ENCODE peak calls at places on chromosomes 6 and 20, in five cellular contexts. One of them, this sample, is unnamed.

GRCh38 chr6:81289229-81289628 is 463.3 kb downstream of the TENT5A start:
- DNase-seq in HepG2: no peak
- DNase-seq in K562: no peak
- DNase-seq in SK-N-SH: no peak
- DNase-seq in GM12878: no peak
- DNase-seq in this sample: no peak

GRCh38 chr20:35796556-35796955 is 24.7 kb downstream of the PHF20 start:
- DNase-seq in HepG2: no peak
- DNase-seq in K562: no peak
- DNase-seq in SK-N-SH: no peak
- DNase-seq in GM12878: no peak
- DNase-seq in this sample: no peak

GRCh38 chr6:123953920-123954319 is 150.3 kb downstream of the NKAIN2 start:
- DNase-seq in HepG2: no peak
- DNase-seq in K562: no peak
- DNase-seq in SK-N-SH: no peak
- DNase-seq in GM12878: no peak
- DNase-seq in this sample: no peak

GRCh38 chr6:11123978-11124377 is 12.5 kb upstream of the ERVFRD-1 start:
- DNase-seq in HepG2: no peak
- DNase-seq in K562: no peak
- DNase-seq in SK-N-SH: no peak
- DNase-seq in GM12878: no peak
- DNase-seq in this sample: no peak

GRCh38 chr6:44076016-44076365 is 51.3 kb downstream of the MRPL14 start:
- DNase-seq in HepG2: no peak
- DNase-seq in K562: no peak
- DNase-seq in SK-N-SH: no peak
- DNase-seq in GM12878: no peak
- DNase-seq in this sample: no peak

GRCh38 chr20:9287826-9288225 is 218.9 kb downstream of the PLCB4 start:
- DNase-seq in HepG2: no peak
- DNase-seq in K562: no peak
- DNase-seq in SK-N-SH: no peak
- DNase-seq in GM12878: no peak
- DNase-seq in this sample: no peak

GRCh38 chr6:28597924-28598323 is 72.2 kb downstream of the GPX5 start:
- DNase-seq in HepG2: peak
- DNase-seq in K562: no peak
- DNase-seq in SK-N-SH: peak
- DNase-seq in GM12878: no peak
- DNase-seq in this sample: no peak

GRCh38 chr6:161168281-161168891 is 105.5 kb downstream of the AGPAT4 start:
- DNase-seq in HepG2: no peak
- DNase-seq in K562: no peak
- DNase-seq in SK-N-SH: peak
- DNase-seq in GM12878: no peak
- DNase-seq in this sample: no peak

GRCh38 chr6:17291778-17292177 is 10.6 kb downstream of the RBM24 start:
- DNase-seq in HepG2: no peak
- DNase-seq in K562: no peak
- DNase-seq in SK-N-SH: peak
- DNase-seq in GM12878: no peak
- DNase-seq in this sample: no peak

GRCh38 chr20:9359561-9360308 is 154.7 kb upstream of the LAMP5 start:
- DNase-seq in HepG2: peak
- DNase-seq in K562: no peak
- DNase-seq in SK-N-SH: peak
- DNase-seq in GM12878: no peak
- DNase-seq in this sample: peak

GRCh38 chr20:46990017-46990810 is 95.6 kb downstream of the EYA2 start:
- DNase-seq in HepG2: no peak
- DNase-seq in K562: peak
- DNase-seq in SK-N-SH: no peak
- DNase-seq in GM12878: no peak
- DNase-seq in this sample: no peak

GRCh38 chr20:41349943-41350342 is 9.3 kb downstream of the LPIN3 start:
- DNase-seq in HepG2: no peak
- DNase-seq in K562: no peak
- DNase-seq in SK-N-SH: no peak
- DNase-seq in GM12878: no peak
- DNase-seq in this sample: no peak

GRCh38 chr6:44804016-44804415 is 416.5 kb downstream of the CDC5L start:
- DNase-seq in HepG2: no peak
- DNase-seq in K562: no peak
- DNase-seq in SK-N-SH: no peak
- DNase-seq in GM12878: no peak
- DNase-seq in this sample: no peak

GRCh38 chr6:15556711-15557110 is 106.1 kb downstream of the DTNBP1 start:
- DNase-seq in HepG2: no peak
- DNase-seq in K562: no peak
- DNase-seq in SK-N-SH: no peak
- DNase-seq in GM12878: no peak
- DNase-seq in this sample: no peak

GRCh38 chr6:40845588-40845987 is 193.4 kb downstream of the UNC5CL start:
- DNase-seq in HepG2: peak
- DNase-seq in K562: peak
- DNase-seq in SK-N-SH: no peak
- DNase-seq in GM12878: no peak
- DNase-seq in this sample: peak

GRCh38 chr6:116447496-116448011 is 13.6 kb upstream of the CALHM6 start:
- DNase-seq in HepG2: no peak
- DNase-seq in K562: no peak
- DNase-seq in SK-N-SH: no peak
- DNase-seq in GM12878: no peak
- DNase-seq in this sample: no peak

GRCh38 chr6:163790296-163790840 is 375.9 kb downstream of the QKI start:
- DNase-seq in HepG2: no peak
- DNase-seq in K562: no peak
- DNase-seq in SK-N-SH: no peak
- DNase-seq in GM12878: no peak
- DNase-seq in this sample: no peak

GRCh38 chr6:71333700-71334099 is 45.1 kb downstream of the OGFRL1 start:
- DNase-seq in HepG2: no peak
- DNase-seq in K562: no peak
- DNase-seq in SK-N-SH: no peak
- DNase-seq in GM12878: no peak
- DNase-seq in this sample: no peak

GRCh38 chr20:6152777-6153176 is 29.9 kb upstream of the FERMT1 start:
- DNase-seq in HepG2: no peak
- DNase-seq in K562: no peak
- DNase-seq in SK-N-SH: no peak
- DNase-seq in GM12878: no peak
- DNase-seq in this sample: no peak

GRCh38 chr6:19268117-19268516 is 569.1 kb upstream of the ID4 start:
- DNase-seq in HepG2: no peak
- DNase-seq in K562: no peak
- DNase-seq in SK-N-SH: no peak
- DNase-seq in GM12878: no peak
- DNase-seq in this sample: no peak

GRCh38 chr20:62636446-62636845 is 5.9 kb upstream of the SLCO4A1 start:
- DNase-seq in HepG2: no peak
- DNase-seq in K562: no peak
- DNase-seq in SK-N-SH: no peak
- DNase-seq in GM12878: no peak
- DNase-seq in this sample: no peak

GRCh38 chr6:154071711-154072110 is 32.7 kb downstream of the OPRM1 start:
- DNase-seq in HepG2: no peak
- DNase-seq in K562: no peak
- DNase-seq in SK-N-SH: no peak
- DNase-seq in GM12878: no peak
- DNase-seq in this sample: no peak

GRCh38 chr6:31652925-31653724 is 664 bp upstream of the BAG6 start:
- DNase-seq in HepG2: peak
- DNase-seq in K562: peak
- DNase-seq in SK-N-SH: peak
- DNase-seq in GM12878: no peak
- DNase-seq in this sample: peak

GRCh38 chr6:11525468-11526155 is 11.9 kb upstream of the TMEM170B start:
- DNase-seq in HepG2: no peak
- DNase-seq in K562: no peak
- DNase-seq in SK-N-SH: no peak
- DNase-seq in GM12878: no peak
- DNase-seq in this sample: no peak

GRCh38 chr20:3658019-3658707 is 5.0 kb downstream of the GFRA4 start:
- DNase-seq in HepG2: no peak
- DNase-seq in K562: no peak
- DNase-seq in SK-N-SH: no peak
- DNase-seq in GM12878: no peak
- DNase-seq in this sample: no peak

GRCh38 chr6:1672379-1672778 is 62.7 kb downstream of the FOXC1 start:
- DNase-seq in HepG2: no peak
- DNase-seq in K562: no peak
- DNase-seq in SK-N-SH: no peak
- DNase-seq in GM12878: no peak
- DNase-seq in this sample: no peak

GRCh38 chr6:44034931-44035345 is 92.3 kb downstream of the MRPL14 start:
- DNase-seq in HepG2: no peak
- DNase-seq in K562: no peak
- DNase-seq in SK-N-SH: no peak
- DNase-seq in GM12878: no peak
- DNase-seq in this sample: no peak

GRCh38 chr20:49951160-49951559 is 15.0 kb downstream of the RNF114 start:
- DNase-seq in HepG2: no peak
- DNase-seq in K562: no peak
- DNase-seq in SK-N-SH: no peak
- DNase-seq in GM12878: no peak
- DNase-seq in this sample: no peak

GRCh38 chr6:146664871-146665270 is 66.1 kb downstream of the ADGB start:
- DNase-seq in HepG2: no peak
- DNase-seq in K562: no peak
- DNase-seq in SK-N-SH: no peak
- DNase-seq in GM12878: no peak
- DNase-seq in this sample: no peak

GRCh38 chr6:106883808-106884262 is 90.7 kb downstream of the CD24 start:
- DNase-seq in HepG2: peak
- DNase-seq in K562: no peak
- DNase-seq in SK-N-SH: peak
- DNase-seq in GM12878: no peak
- DNase-seq in this sample: peak

GRCh38 chr6:106884576-106884975 is 90.0 kb downstream of the CD24 start:
- DNase-seq in HepG2: no peak
- DNase-seq in K562: no peak
- DNase-seq in SK-N-SH: no peak
- DNase-seq in GM12878: no peak
- DNase-seq in this sample: no peak

GRCh38 chr6:106885659-106886058 is 88.9 kb downstream of the CD24 start:
- DNase-seq in HepG2: no peak
- DNase-seq in K562: no peak
- DNase-seq in SK-N-SH: no peak
- DNase-seq in GM12878: no peak
- DNase-seq in this sample: no peak

GRCh38 chr6:106886922-106887797 is 87.4 kb downstream of the CD24 start:
- DNase-seq in HepG2: peak
- DNase-seq in K562: no peak
- DNase-seq in SK-N-SH: no peak
- DNase-seq in GM12878: no peak
- DNase-seq in this sample: no peak

DNA sequence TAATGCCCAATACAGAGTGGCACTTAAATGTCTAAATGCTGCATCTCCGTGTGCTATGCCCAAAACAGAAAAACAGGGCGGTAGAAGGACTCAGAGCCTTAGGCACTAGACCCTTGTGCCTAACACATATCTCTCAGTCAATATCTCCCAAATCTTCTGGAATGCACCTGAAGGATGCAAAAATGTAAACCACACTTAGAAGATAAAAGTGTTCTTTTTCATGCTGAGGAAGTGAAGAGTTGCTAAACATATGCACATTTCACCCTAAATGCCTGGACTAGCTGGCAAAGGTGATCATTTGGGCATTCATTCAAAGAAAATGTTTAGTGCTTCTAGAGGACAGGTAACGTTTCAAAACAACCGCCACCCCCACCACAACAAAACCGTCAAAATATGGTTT is 88.1 kb downstream of the CD24 start:
- DNase-seq in HepG2: no peak
- DNase-seq in K562: no peak
- DNase-seq in SK-N-SH: no peak
- DNase-seq in GM12878: no peak
- DNase-seq in this sample: no peak
- TF ChIP-seq FOXM1 in HepG2: no peak
- TF ChIP-seq FOXM1 in K562: no peak
- TF ChIP-seq FOXM1 in SK-N-SH: no peak
- TF ChIP-seq FOXM1 in GM12878: no peak
- TF ChIP-seq FOXM1 in this sample: no peak

GRCh38 chr20:17177341-17177740 is 49.5 kb upstream of the PCSK2 start:
- DNase-seq in HepG2: no peak
- DNase-seq in K562: no peak
- DNase-seq in SK-N-SH: no peak
- DNase-seq in GM12878: no peak
- DNase-seq in this sample: no peak
- TF ChIP-seq FOXM1 in HepG2: no peak
- TF ChIP-seq FOXM1 in K562: no peak
- TF ChIP-seq FOXM1 in SK-N-SH: no peak
- TF ChIP-seq FOXM1 in GM12878: no peak
- TF ChIP-seq FOXM1 in this sample: no peak

GRCh38 chr6:137880633-137881521 is 13.8 kb downstream of the TNFAIP3 start:
- DNase-seq in HepG2: no peak
- DNase-seq in K562: no peak
- DNase-seq in SK-N-SH: no peak
- DNase-seq in GM12878: no peak
- DNase-seq in this sample: no peak
- TF ChIP-seq FOXM1 in HepG2: no peak
- TF ChIP-seq FOXM1 in K562: no peak
- TF ChIP-seq FOXM1 in SK-N-SH: no peak
- TF ChIP-seq FOXM1 in GM12878: no peak
- TF ChIP-seq FOXM1 in this sample: no peak

GRCh38 chr6:3902786-3903648 is 53.8 kb downstream of the FAM50B start:
- DNase-seq in HepG2: no peak
- DNase-seq in K562: no peak
- DNase-seq in SK-N-SH: no peak
- DNase-seq in GM12878: no peak
- DNase-seq in this sample: no peak

GRCh38 chr6:3908223-3908622 is 59.0 kb downstream of the FAM50B start:
- DNase-seq in HepG2: no peak
- DNase-seq in K562: no peak
- DNase-seq in SK-N-SH: no peak
- DNase-seq in GM12878: no peak
- DNase-seq in this sample: no peak

GRCh38 chr6:3906191-3907019 is 57.2 kb downstream of the FAM50B start:
- DNase-seq in HepG2: peak
- DNase-seq in K562: no peak
- DNase-seq in SK-N-SH: no peak
- DNase-seq in GM12878: no peak
- DNase-seq in this sample: no peak

GRCh38 chr6:3904518-3904917 is 55.3 kb downstream of the FAM50B start:
- DNase-seq in HepG2: no peak
- DNase-seq in K562: no peak
- DNase-seq in SK-N-SH: no peak
- DNase-seq in GM12878: no peak
- DNase-seq in this sample: no peak

DNA sequence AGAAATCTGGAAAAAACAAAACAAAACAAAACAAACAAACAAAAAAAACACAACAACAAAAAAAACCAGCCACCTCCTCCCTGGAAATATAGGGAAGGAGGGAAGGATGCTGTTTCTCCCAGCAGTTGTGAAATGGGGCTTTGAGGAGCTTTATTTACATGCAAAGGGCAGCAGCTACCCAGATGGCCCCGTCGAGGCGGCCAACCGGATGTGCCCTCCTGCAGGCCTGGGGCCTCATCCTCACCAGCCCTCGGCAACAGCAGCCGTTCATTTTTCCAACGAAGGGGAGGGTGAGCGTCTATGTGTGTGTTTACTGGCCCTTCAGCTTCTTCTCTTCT is 56.6 kb downstream of the FAM50B start:
- DNase-seq in HepG2: peak
- DNase-seq in K562: no peak
- DNase-seq in SK-N-SH: peak
- DNase-seq in GM12878: no peak
- DNase-seq in this sample: no peak
- TF ChIP-seq FOXM1 in HepG2: no peak
- TF ChIP-seq FOXM1 in K562: no peak
- TF ChIP-seq FOXM1 in SK-N-SH: no peak
- TF ChIP-seq FOXM1 in GM12878: no peak
- TF ChIP-seq FOXM1 in this sample: no peak